ENCODE peak calls at places on chromosomes 1 and 21, in five cellular contexts. F is GM23338; I is anterior cingulate cortex; K is GM19239; N is activated CD4-positive, alpha-beta T cell treated with anti-CD3 and anti-CD28 coated beads, Interleukin-2, amount 10 ng/mL, durations not matched to agents 7 days and 5 days. A is an unnamed sample.

GRCh38 chr1:117095237-117095636 is 26.3 kb downstream of the TRIM45 start:
- DNase-seq in I (no peak), N (no peak), K (no peak), F (no peak), A (no peak)

GRCh38 chr1:211259596-211260126 is 495 bp downstream of the RCOR3 start:
- DNase-seq in F (peak), N (no peak), I (peak), K (no peak), A (no peak)

GRCh38 chr1:27145934-27146354 is 9.0 kb downstream of the SLC9A1 start:
- DNase-seq in I (no peak), F (no peak), N (no peak), K (no peak), A (no peak)

GRCh38 chr1:7614576-7615074 is 156.5 kb upstream of the VAMP3 start:
- DNase-seq in I (no peak), F (no peak), K (no peak), N (no peak), A (no peak)

GRCh38 chr1:209527993-209528392 is 55.5 kb upstream of the CAMK1G start:
- DNase-seq in F (no peak), I (no peak), K (no peak), N (no peak), A (no peak)

GRCh38 chr1:164651378-164651951 is 92.5 kb downstream of the PBX1 start:
- DNase-seq in F (no peak), K (no peak), I (no peak), N (no peak), A (no peak)

GRCh38 chr21:29558331-29558730 is 259.6 kb downstream of the BACH1 start:
- DNase-seq in I (no peak), F (no peak), K (no peak), N (no peak), A (no peak)

GRCh38 chr1:23838401-23838866 is 13.2 kb upstream of the HMGCL start:
- DNase-seq in K (peak), I (no peak), N (peak), F (peak), A (peak)

GRCh38 chr1:198610362-198610761 is 28.5 kb upstream of the PTPRC start:
- DNase-seq in N (no peak), F (no peak), I (no peak), K (no peak), A (no peak)

GRCh38 chr1:206606867-206607266 is 5.4 kb downstream of the EIF2D start:
- DNase-seq in N (no peak), F (peak), I (no peak), K (no peak), A (peak)

GRCh38 chr1:118960567-118961136 is 27.5 kb downstream of the TBX15 start:
- DNase-seq in I (no peak), K (no peak), N (no peak), F (peak), A (no peak)

GRCh38 chr1:109723351-109723750 is 11.3 kb downstream of the GSTM5 start:
- DNase-seq in K (no peak), N (no peak), F (no peak), I (no peak), A (no peak)

GRCh38 chr21:46264690-46265144 is 20.7 kb downstream of the MCM3AP start:
- DNase-seq in N (no peak), F (peak), K (no peak), I (no peak), A (no peak)

GRCh38 chr1:99533909-99534907 is 111.7 kb upstream of the PALMD start:
- DNase-seq in N (no peak), F (peak), K (no peak), I (no peak), A (no peak)